ENCODE peak calls at places on chromosomes 4 and X, in five cellular contexts. Z, B, J, I and D are unnamed samples.

GRCh38 chr4:32569844-32570243 is 1849.7 kb downstream of the PCDH7 start:
- DNase-seq in J (no peak), Z (no peak), I (no peak), B (no peak), D (no peak)

GRCh38 chrX:16836371-16836770 is 33.8 kb downstream of the RBBP7 start:
- DNase-seq in Z (no peak), I (no peak), J (no peak), B (no peak), D (no peak)

GRCh38 chr4:6747690-6748068 is 31.7 kb downstream of the BLOC1S4 start:
- DNase-seq in I (peak; percentile 75), J (no peak), Z (no peak), B (no peak), D (no peak)

GRCh38 chr4:44493924-44494323 is 45.3 kb upstream of the KCTD8 start:
- DNase-seq in Z (no peak), I (no peak), J (no peak), B (no peak), D (no peak)

GRCh38 chrX:66012094-66012534 is 27.8 kb downstream of the VSIG4 start:
- DNase-seq in B (no peak), Z (no peak), I (no peak), J (no peak), D (no peak)

GRCh38 chrX:152821145-152821765 is 9.3 kb downstream of the CETN2 start:
- DNase-seq in J (no peak), Z (no peak), I (no peak), B (no peak), D (no peak)

GRCh38 chr4:5976921-5977320 is 41.3 kb downstream of the C4orf50 start:
- DNase-seq in B (no peak), I (no peak), J (peak; percentile 15), Z (peak; percentile 51), D (no peak)

GRCh38 chr4:147576084-147576483 is 41.1 kb upstream of the TMEM184C start:
- DNase-seq in J (no peak), Z (no peak), I (no peak), B (no peak), D (no peak)

GRCh38 chrX:84993150-84993549 is 10.5 kb upstream of the APOOL start:
- DNase-seq in J (no peak), I (no peak), B (no peak), Z (no peak), D (no peak)

GRCh38 chr4:174629265-174629664 is 107.0 kb upstream of the HPGD start:
- DNase-seq in I (no peak), Z (no peak), J (no peak), B (no peak), D (no peak)

GRCh38 chr4:4575284-4576211 is 33.7 kb upstream of the STX18 start:
- DNase-seq in J (peak; percentile 66), Z (peak; percentile 88), I (peak; percentile 88), B (peak; percentile 73), D (peak; percentile 69)

GRCh38 chr4:2781911-2782310 is 11.0 kb upstream of the SH3BP2 start:
- DNase-seq in J (no peak), B (no peak), I (no peak), Z (peak; percentile 11), D (no peak)

GRCh38 chr4:12409507-12410190 is 981.0 kb upstream of the HS3ST1 start:
- DNase-seq in Z (no peak), B (no peak), J (no peak), I (no peak), D (no peak)

GRCh38 chrX:149962859-149963757 is 24.8 kb upstream of the EOLA2 start:
- DNase-seq in Z (no peak), J (peak; percentile 50), I (peak; percentile 58), B (no peak), D (no peak)

GRCh38 chr4:129064717-129065116 is 28.6 kb downstream of the SCLT1 start:
- DNase-seq in Z (no peak), B (no peak), I (no peak), J (no peak), D (no peak)
- H3K9me3 ChIP-seq in Z (peaks cover 19% of the 10 kb centered on the region), B (peaks cover 96% of the 10 kb centered on the region), I (peaks cover 6% of the 10 kb centered on the region), J (peaks cover 75% of the 10 kb centered on the region), D (peaks cover 15% of the 10 kb centered on the region)

DNA sequence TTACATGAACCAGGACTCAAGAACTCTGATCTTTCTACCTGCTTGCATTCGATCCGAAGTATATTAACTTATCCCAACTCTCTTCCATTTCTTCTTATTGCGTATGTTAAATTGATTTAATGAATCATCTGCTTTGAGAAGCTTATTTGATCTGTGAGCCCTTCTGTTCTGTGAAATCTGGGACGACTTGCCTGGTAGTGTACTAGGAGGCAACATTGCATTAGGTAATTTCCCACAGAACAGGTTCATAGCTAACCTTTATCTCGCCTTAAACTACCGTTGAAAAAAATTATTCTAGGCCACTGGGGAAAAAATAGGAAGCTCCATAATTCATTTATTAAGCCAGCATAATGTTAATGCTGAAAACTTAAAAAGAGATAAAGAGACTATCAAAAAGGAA is 67.2 kb upstream of the MAB21L2 start:
- DNase-seq in I (no peak), J (no peak), B (no peak), Z (no peak), D (no peak)
- H3K9me3 ChIP-seq in I (no peaks in the 10 kb centered on the region), J (no peaks in the 10 kb centered on the region), B (no peaks in the 10 kb centered on the region), Z (no peaks in the 10 kb centered on the region), D (peaks cover 2% of the 10 kb centered on the region)

GRCh38 chrX:136065044-136065671 is 79.9 kb downstream of the SLC9A6 start:
- DNase-seq in Z (no peak), J (peak; percentile 28), B (peak; percentile 40), I (peak; percentile 68), D (no peak)
- H3K9me3 ChIP-seq in Z (no peaks in the 10 kb centered on the region), J (no peaks in the 10 kb centered on the region), B (no peaks in the 10 kb centered on the region), I (no peaks in the 10 kb centered on the region), D (no peaks in the 10 kb centered on the region)

DNA sequence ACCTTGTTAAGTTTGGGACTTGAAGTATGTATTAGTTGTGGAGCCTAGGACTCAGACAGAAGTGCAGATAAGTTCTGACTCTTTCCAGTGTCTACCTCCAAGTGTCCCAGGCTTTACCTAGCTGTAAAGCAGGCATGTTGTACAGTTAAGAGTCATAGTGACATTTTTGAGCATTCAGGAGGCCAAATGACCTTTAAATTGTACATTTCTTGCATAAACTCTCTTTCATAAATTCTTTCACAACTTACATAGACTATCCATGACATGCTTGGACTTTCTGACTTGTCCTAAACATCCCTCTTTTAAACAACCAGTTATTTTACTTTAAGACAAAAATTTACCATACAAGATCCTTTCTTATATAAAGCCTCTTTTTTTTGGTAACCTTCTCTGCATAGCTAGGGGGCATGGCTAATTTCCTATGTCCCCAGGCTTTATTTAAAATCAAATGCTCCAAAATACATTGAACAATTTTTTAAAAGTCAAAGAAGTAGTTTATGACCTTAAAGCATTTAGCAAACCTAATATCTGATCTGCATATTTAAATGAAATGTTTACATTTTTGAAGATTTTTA is 40.1 kb upstream of the UGT8 start:
- DNase-seq in I (no peak), Z (no peak), B (no peak), J (no peak), D (no peak)
- H3K9me3 ChIP-seq in I (no peaks in the 10 kb centered on the region), Z (peaks cover 1% of the 10 kb centered on the region), B (peaks cover 31% of the 10 kb centered on the region), J (peaks cover 5% of the 10 kb centered on the region), D (no peaks in the 10 kb centered on the region)